ENCODE peak calls at places on chromosomes 12 and 14, in seven cellular contexts. R, Q, P, J, U, O and X are unnamed samples.

GRCh38 chr12:85457026-85457425 is 177.0 kb downstream of the ALX1 start:
- DNase-seq in R (no peak), Q (no peak), P (no peak), J (no peak), U (no peak), O (no peak), X (no peak)

GRCh38 chr14:101181717-101182313 is 278.3 kb upstream of the RTL1 start:
- DNase-seq in R (no peak), Q (no peak), P (no peak), J (no peak), U (no peak), O (no peak), X (no peak)

GRCh38 chr12:25250744-25251730 is at the start of gene KRAS:
- DNase-seq in R (peak; percentile 97), Q (peak; percentile 87), P (peak; percentile 98), J (peak; percentile 95), U (peak; percentile 99), O (peak; percentile 99), X (peak; percentile 96)

GRCh38 chr14:105178868-105179140 is 2.3 kb downstream of the NUDT14 start:
- DNase-seq in R (no peak), Q (no peak), P (no peak), J (no peak), U (no peak), O (no peak), X (no peak)

GRCh38 chr14:54675236-54676125 is 108.6 kb downstream of the SAMD4A start:
- DNase-seq in R (no peak), Q (no peak), P (no peak), J (no peak), U (no peak), O (no peak), X (no peak)

GRCh38 chr12:42442328-42442759 is 116.4 kb downstream of the PPHLN1 start:
- DNase-seq in R (no peak), Q (no peak), P (no peak), J (no peak), U (no peak), O (no peak), X (no peak)

GRCh38 chr12:92675092-92675865 is 27.5 kb upstream of the PLEKHG7 start:
- DNase-seq in R (no peak), Q (no peak), P (no peak), J (no peak), U (no peak), O (no peak), X (no peak)

GRCh38 chr12:108573310-108573709 is 10.9 kb downstream of the ISCU start:
- DNase-seq in R (no peak), Q (no peak), P (no peak), J (no peak), U (no peak), O (no peak), X (no peak)

GRCh38 chr12:58564721-58565120 is 355.6 kb downstream of the LRIG3 start:
- DNase-seq in R (no peak), Q (no peak), P (no peak), J (no peak), U (peak; percentile 74), O (no peak), X (no peak)

GRCh38 chr14:90999299-90999698 is 61.1 kb downstream of the RPS6KA5 start:
- DNase-seq in R (no peak), Q (no peak), P (no peak), J (no peak), U (no peak), O (peak; percentile 38), X (no peak)

GRCh38 chr14:32087173-32087861 is 10.2 kb downstream of the ARHGAP5 start:
- DNase-seq in R (no peak), Q (no peak), P (no peak), J (no peak), U (no peak), O (peak; percentile 58), X (no peak)

GRCh38 chr14:22797017-22797917 is 18.0 kb downstream of the SLC7A7 start:
- DNase-seq in R (no peak), Q (no peak), P (no peak), J (no peak), U (no peak), O (no peak), X (no peak)

GRCh38 chr12:66375560-66375959 is 73.3 kb downstream of the HELB start:
- DNase-seq in R (no peak), Q (no peak), P (no peak), J (no peak), U (no peak), O (no peak), X (no peak)

GRCh38 chr12:110316861-110317260 is 35.8 kb downstream of the ATP2A2 start:
- DNase-seq in R (no peak), Q (no peak), P (no peak), J (no peak), U (peak; percentile 79), O (no peak), X (no peak)

GRCh38 chr12:30457621-30458289 is 237.9 kb downstream of the IPO8 start:
- DNase-seq in R (no peak), Q (no peak), P (no peak), J (no peak), U (peak; percentile 85), O (peak; percentile 36), X (no peak)

DNA sequence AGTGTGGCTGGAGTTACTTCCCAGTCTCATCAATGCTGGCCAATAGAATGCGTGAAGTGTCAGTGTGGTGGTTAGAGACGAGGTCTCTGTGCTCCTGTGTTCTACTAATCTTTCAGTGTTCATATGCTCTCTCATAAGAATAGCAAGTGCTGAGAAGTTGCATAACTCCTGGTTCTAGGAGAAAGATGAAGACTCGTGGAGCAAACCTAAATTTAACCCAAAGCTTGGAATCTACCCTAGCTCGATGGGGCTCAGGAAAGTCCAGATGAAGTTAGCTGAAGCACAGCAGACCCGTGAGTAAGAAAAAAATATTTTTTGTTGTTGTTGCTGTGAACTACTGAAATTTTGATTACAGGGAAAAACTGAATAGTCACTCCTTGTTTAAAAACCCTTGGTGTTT is 412.6 kb downstream of the APAF1 start:
- DNase-seq in R (no peak), Q (no peak), P (no peak), J (no peak), U (no peak), O (no peak), X (no peak)
- TF ChIP-seq CTCF in R (no peak), Q (no peak), P (no peak), J (no peak), U (no peak), O (no peak), X (no peak)

GRCh38 chr12:53221203-53222076 is 10.6 kb downstream of the RARG start:
- DNase-seq in R (peak; percentile 84), Q (peak; percentile 64), P (peak; percentile 84), J (peak; percentile 69), U (peak; percentile 97), O (peak; percentile 94), X (peak; percentile 71)

GRCh38 chr12:53223006-53223305 is 9.1 kb downstream of the RARG start:
- DNase-seq in R (no peak), Q (no peak), P (no peak), J (no peak), U (peak; percentile 66), O (no peak), X (no peak)

GRCh38 chr12:53223391-53224267 is 8.4 kb downstream of the RARG start:
- DNase-seq in R (peak; percentile 31), Q (no peak), P (no peak), J (no peak), U (peak; percentile 87), O (peak; percentile 50), X (no peak)

GRCh38 chr12:53220857-53221202 is 11.2 kb downstream of the RARG start:
- DNase-seq in R (peak; percentile 92), Q (peak; percentile 72), P (peak; percentile 91), J (peak; percentile 86), U (peak; percentile 100), O (peak; percentile 98), X (peak; percentile 75)

DNA sequence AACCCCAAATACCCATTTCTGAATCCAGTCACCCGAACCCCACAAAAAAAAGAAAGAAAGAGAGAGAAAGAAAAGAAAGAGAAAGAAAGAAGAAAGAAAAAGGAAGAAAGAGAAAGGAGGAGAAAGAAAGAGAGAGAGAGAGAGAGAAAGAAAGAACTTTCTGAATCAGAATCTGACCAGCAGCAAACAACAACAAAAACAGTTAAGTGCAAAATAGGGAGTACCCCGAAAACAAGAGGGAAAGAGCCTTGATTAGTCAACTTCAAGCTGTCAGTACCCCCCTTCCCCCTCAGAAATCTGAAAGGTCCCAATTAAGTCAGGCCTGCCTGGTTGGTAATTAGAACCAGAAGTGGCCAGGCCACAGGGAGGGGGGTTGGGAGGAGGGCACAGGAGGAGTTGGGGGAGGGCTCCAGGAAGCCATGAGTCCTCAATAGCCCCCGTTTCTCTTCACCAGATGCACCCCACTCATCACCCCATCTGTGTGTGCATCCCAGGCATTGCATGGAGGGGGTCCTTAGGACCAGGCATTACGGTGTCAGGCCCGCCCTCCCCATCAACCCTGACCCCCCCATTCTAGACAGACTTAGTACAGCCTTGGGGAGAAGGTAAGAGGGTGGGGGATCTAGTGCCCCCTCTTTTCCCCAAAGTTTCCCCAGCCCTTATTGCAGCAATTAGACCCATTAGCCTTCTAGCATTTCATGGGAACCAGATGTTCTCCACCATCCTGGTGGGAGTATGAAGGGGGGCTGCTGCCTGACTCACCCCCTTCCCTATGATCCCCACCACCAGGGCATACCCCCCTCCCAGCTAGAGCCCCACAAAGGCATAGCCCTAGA is 9.6 kb downstream of the RARG start:
- DNase-seq in R (no peak), Q (no peak), P (no peak), J (no peak), U (peak; percentile 76), O (peak; percentile 40), X (no peak)
- TF ChIP-seq CTCF in R (no peak), Q (no peak), P (no peak), J (no peak), U (no peak), O (no peak), X (no peak)

GRCh38 chr12:57086951-57087688 is 1.8 kb upstream of the NAB2 start:
- DNase-seq in R (peak; percentile 78), Q (peak; percentile 75), P (peak; percentile 94), J (peak; percentile 42), U (peak; percentile 96), O (peak; percentile 89), X (peak; percentile 39)
- TF ChIP-seq CTCF in R (no peak), Q (no peak), P (peak; percentile 5), J (no peak), U (no peak), O (no peak), X (no peak)

GRCh38 chr12:107417004-107417403 is 268.6 kb upstream of the PWP1 start:
- DNase-seq in R (no peak), Q (no peak), P (no peak), J (no peak), U (no peak), O (no peak), X (no peak)

GRCh38 chr12:107411792-107412535 is 273.6 kb upstream of the PWP1 start:
- DNase-seq in R (no peak), Q (no peak), P (no peak), J (no peak), U (peak; percentile 89), O (no peak), X (no peak)

GRCh38 chr12:107418976-107419375 is 266.6 kb upstream of the PWP1 start:
- DNase-seq in R (no peak), Q (no peak), P (no peak), J (no peak), U (no peak), O (no peak), X (no peak)

GRCh38 chr12:107415834-107416233 is 269.8 kb upstream of the PWP1 start:
- DNase-seq in R (no peak), Q (no peak), P (no peak), J (no peak), U (peak; percentile 37), O (no peak), X (no peak)

DNA sequence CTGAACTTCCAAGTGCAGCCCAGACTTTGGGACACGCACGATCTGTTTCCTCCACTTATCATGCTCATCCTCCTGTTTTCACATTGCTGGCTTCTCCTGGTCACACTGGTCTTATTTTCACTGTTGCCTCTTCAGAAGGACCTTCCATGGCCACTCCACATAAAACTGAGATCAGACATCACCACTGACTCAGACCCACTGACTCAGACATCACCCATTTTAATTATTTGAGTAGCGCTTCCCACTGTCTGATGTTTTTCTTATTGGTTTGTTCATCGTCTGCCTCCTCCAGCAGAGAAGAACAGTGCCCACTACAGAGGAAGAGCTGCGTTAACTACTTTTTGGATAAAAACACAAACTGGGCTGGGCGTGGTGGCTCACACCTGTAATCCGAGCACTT is 270.5 kb upstream of the PWP1 start:
- DNase-seq in R (no peak), Q (no peak), P (no peak), J (no peak), U (peak; percentile 97), O (no peak), X (no peak)
- TF ChIP-seq CTCF in R (no peak), Q (no peak), P (no peak), J (no peak), U (peak; percentile 23), O (no peak), X (no peak)